ENCODE peak calls at places on chromosome 21, in four cellular contexts. One of them, this sample, is unnamed.

GRCh38 chr21:44984428-44984791 is 44.6 kb downstream of the SLX9 start:
- DNase-seq in amniotic stem cell: no peak
- DNase-seq in activated T-helper 9 cell treated with anti-CD3 and anti-CD28 coated beads, Interleukin-2, amount 50 U/mL, for 16 hours: no peak
- DNase-seq in right lobe of liver: peak; percentile 19
- DNase-seq in this sample: no peak

GRCh38 chr21:42198949-42199348 is 20.0 kb upstream of the ABCG1 start:
- DNase-seq in amniotic stem cell: no peak
- DNase-seq in activated T-helper 9 cell treated with anti-CD3 and anti-CD28 coated beads, Interleukin-2, amount 50 U/mL, for 16 hours: no peak
- DNase-seq in right lobe of liver: no peak
- DNase-seq in this sample: no peak

GRCh38 chr21:26732442-26733221 is 112.6 kb downstream of the ADAMTS1 start:
- DNase-seq in amniotic stem cell: peak; percentile 42
- DNase-seq in activated T-helper 9 cell treated with anti-CD3 and anti-CD28 coated beads, Interleukin-2, amount 50 U/mL, for 16 hours: no peak
- DNase-seq in right lobe of liver: peak; percentile 34
- DNase-seq in this sample: peak; percentile 30

GRCh38 chr21:42850866-42851391 is 28.4 kb downstream of the WDR4 start:
- DNase-seq in amniotic stem cell: no peak
- DNase-seq in activated T-helper 9 cell treated with anti-CD3 and anti-CD28 coated beads, Interleukin-2, amount 50 U/mL, for 16 hours: no peak
- DNase-seq in right lobe of liver: no peak
- DNase-seq in this sample: no peak

GRCh38 chr21:44726803-44727202 is 15.4 kb upstream of the TSPEAR start:
- DNase-seq in amniotic stem cell: no peak
- DNase-seq in activated T-helper 9 cell treated with anti-CD3 and anti-CD28 coated beads, Interleukin-2, amount 50 U/mL, for 16 hours: no peak
- DNase-seq in right lobe of liver: no peak
- DNase-seq in this sample: no peak

GRCh38 chr21:19609611-19610010 is 1206.0 kb upstream of the TMPRSS15 start:
- DNase-seq in amniotic stem cell: no peak
- DNase-seq in activated T-helper 9 cell treated with anti-CD3 and anti-CD28 coated beads, Interleukin-2, amount 50 U/mL, for 16 hours: no peak
- DNase-seq in right lobe of liver: no peak
- DNase-seq in this sample: no peak

GRCh38 chr21:42234464-42235241 is 15.7 kb downstream of the ABCG1 start:
- DNase-seq in amniotic stem cell: no peak
- DNase-seq in activated T-helper 9 cell treated with anti-CD3 and anti-CD28 coated beads, Interleukin-2, amount 50 U/mL, for 16 hours: peak; percentile 67
- DNase-seq in right lobe of liver: peak; percentile 84
- DNase-seq in this sample: no peak

GRCh38 chr21:43712268-43712942 is 6.5 kb upstream of the PDXK start:
- DNase-seq in amniotic stem cell: no peak
- DNase-seq in activated T-helper 9 cell treated with anti-CD3 and anti-CD28 coated beads, Interleukin-2, amount 50 U/mL, for 16 hours: no peak
- DNase-seq in right lobe of liver: no peak
- DNase-seq in this sample: no peak

GRCh38 chr21:29245104-29245643 is 53.5 kb upstream of the BACH1 start:
- DNase-seq in amniotic stem cell: no peak
- DNase-seq in activated T-helper 9 cell treated with anti-CD3 and anti-CD28 coated beads, Interleukin-2, amount 50 U/mL, for 16 hours: no peak
- DNase-seq in right lobe of liver: no peak
- DNase-seq in this sample: no peak

GRCh38 chr21:28632718-28633408 is 359.8 kb downstream of the LTN1 start:
- DNase-seq in amniotic stem cell: peak; percentile 18
- DNase-seq in activated T-helper 9 cell treated with anti-CD3 and anti-CD28 coated beads, Interleukin-2, amount 50 U/mL, for 16 hours: no peak
- DNase-seq in right lobe of liver: no peak
- DNase-seq in this sample: no peak